ENCODE peak calls at places on chromosomes 13 and 19, in nine cellular contexts. C, N, B, H, K, E, G, J and R are unnamed samples.

GRCh38 chr13:87274209-87274819 is 396.9 kb upstream of the SLITRK5 start:
- DNase-seq in C (no peak), B (no peak), J (peak; percentile 60), G (no peak), K (no peak), E (peak; percentile 6), N (no peak), H (no peak), R (peak; percentile 9)

GRCh38 chr19:47699360-47699917 is 13.8 kb upstream of the EHD2 start:
- DNase-seq in N (no peak), J (peak; percentile 37), C (peak; percentile 26), B (peak; percentile 81), E (peak; percentile 58), G (peak; percentile 76), K (no peak), H (peak; percentile 52), R (peak; percentile 54)

GRCh38 chr13:79815041-79815440 is 334.1 kb downstream of the NDFIP2 start:
- DNase-seq in K (no peak), G (no peak), B (no peak), N (no peak), J (no peak), E (no peak), C (no peak), H (no peak), R (no peak)

GRCh38 chr19:44255705-44256411 is 3.8 kb upstream of the ZNF233 start:
- DNase-seq in E (no peak), C (no peak), B (no peak), K (no peak), H (no peak), N (no peak), J (no peak), G (no peak), R (no peak)

GRCh38 chr19:49362048-49362925 is at the start of gene TEAD2:
- DNase-seq in H (peak; percentile 84), J (peak; percentile 75), N (no peak), E (no peak), K (no peak), B (peak; percentile 24), C (no peak), G (peak; percentile 86), R (peak; percentile 78)

GRCh38 chr13:91609353-91609752 is 210.9 kb downstream of the GPC5 start:
- DNase-seq in B (no peak), E (no peak), H (no peak), J (no peak), G (no peak), K (no peak), C (no peak), N (no peak), R (peak; percentile 43)

GRCh38 chr19:55605637-55606470 is at the start of gene ZNF865:
- DNase-seq in E (peak; percentile 57), K (peak; percentile 61), H (peak; percentile 71), G (peak; percentile 82), J (no peak), N (peak; percentile 53), B (peak; percentile 68), C (peak; percentile 54), R (peak; percentile 81)

GRCh38 chr19:33675501-33676124 is 53.9 kb downstream of the CHST8 start:
- DNase-seq in C (no peak), G (no peak), J (no peak), K (no peak), H (no peak), B (no peak), N (no peak), E (no peak), R (no peak)

GRCh38 chr13:69274231-69274630 is 833.4 kb upstream of the ATXN8OS start:
- DNase-seq in J (no peak), H (no peak), B (no peak), G (no peak), C (no peak), N (no peak), E (no peak), K (peak; percentile 4), R (no peak)

GRCh38 chr13:106786006-106786579 is 218.2 kb upstream of the ARGLU1 start:
- DNase-seq in C (no peak), E (no peak), B (no peak), N (no peak), H (no peak), J (no peak), G (no peak), K (no peak), R (no peak)

GRCh38 chr13:37618554-37618953 is 20.0 kb upstream of the POSTN start:
- DNase-seq in H (no peak), N (no peak), E (no peak), G (peak; percentile 36), C (no peak), B (no peak), J (no peak), K (no peak), R (no peak)

GRCh38 chr13:46544208-46544607 is 8.8 kb upstream of the LRCH1 start:
- DNase-seq in J (no peak), E (no peak), N (no peak), B (no peak), G (no peak), K (no peak), H (no peak), C (no peak), R (no peak)

GRCh38 chr19:30065680-30066606 is 123.9 kb downstream of the URI1 start:
- DNase-seq in G (no peak), H (no peak), E (no peak), C (no peak), N (no peak), K (no peak), J (no peak), B (no peak), R (no peak)

GRCh38 chr19:33826521-33826920 is 29.9 kb downstream of the KCTD15 start:
- DNase-seq in B (no peak), J (no peak), H (no peak), K (no peak), C (no peak), N (no peak), E (no peak), G (no peak), R (no peak)

GRCh38 chr19:50777830-50778303 is 7.6 kb downstream of the GPR32 start:
- DNase-seq in N (no peak), B (no peak), J (no peak), K (no peak), C (no peak), E (no peak), G (peak; percentile 48), H (no peak), R (no peak)

GRCh38 chr19:53945441-53945840 is 17.3 kb upstream of the CACNG8 start:
- DNase-seq in J (no peak), K (no peak), E (no peak), N (no peak), G (no peak), B (no peak), C (no peak), H (no peak), R (peak; percentile 47)

GRCh38 chr13:109706015-109706715 is 80.2 kb downstream of the IRS2 start:
- DNase-seq in J (no peak), G (no peak), N (no peak), H (no peak), B (no peak), K (no peak), C (no peak), E (no peak), R (no peak)

GRCh38 chr13:46858163-46858562 is 38.7 kb downstream of the HTR2A start:
- DNase-seq in H (no peak), B (no peak), E (no peak), C (no peak), G (no peak), J (no peak), K (no peak), N (no peak), R (no peak)

GRCh38 chr13:98846521-98846920 is 94.0 kb upstream of the SLC15A1 start:
- DNase-seq in C (no peak), G (no peak), E (no peak), H (no peak), B (no peak), N (no peak), J (no peak), K (no peak), R (no peak)

GRCh38 chr19:13849991-13850909 is 26.7 kb upstream of the NANOS3 start:
- DNase-seq in J (no peak), H (peak; percentile 89), K (no peak), B (no peak), N (no peak), G (peak; percentile 80), C (peak; percentile 75), E (peak; percentile 77), R (peak; percentile 87)

GRCh38 chr13:99585609-99586008 is 84.3 kb downstream of the TM9SF2 start:
- DNase-seq in C (no peak), E (no peak), N (no peak), K (no peak), G (peak; percentile 53), B (no peak), H (no peak), J (no peak), R (no peak)

GRCh38 chr19:48484247-48484893 is 15.2 kb downstream of the CYTH2 start:
- DNase-seq in K (no peak), G (no peak), C (no peak), J (no peak), E (no peak), B (no peak), H (no peak), N (no peak), R (no peak)

GRCh38 chr19:7260161-7260560 is 34.1 kb downstream of the INSR start:
- DNase-seq in B (no peak), K (no peak), E (no peak), N (no peak), C (no peak), G (no peak), H (no peak), J (no peak), R (no peak)

GRCh38 chr13:106471957-106472543 is 63.4 kb downstream of the EFNB2 start:
- DNase-seq in E (no peak), H (peak; percentile 64), J (peak; percentile 44), B (peak; percentile 35), G (peak; percentile 95), K (peak; percentile 60), C (no peak), N (no peak), R (peak; percentile 84)

GRCh38 chr19:16316506-16316882 is 8.1 kb upstream of the KLF2 start:
- DNase-seq in N (no peak), K (no peak), E (no peak), C (no peak), J (no peak), H (no peak), G (no peak), B (no peak), R (no peak)

GRCh38 chr13:75447493-75447892 is 34.5 kb downstream of the TBC1D4 start:
- DNase-seq in N (no peak), G (no peak), E (no peak), H (no peak), J (no peak), B (no peak), K (no peak), C (no peak), R (no peak)

GRCh38 chr13:47038196-47038595 is 141.3 kb upstream of the HTR2A start:
- DNase-seq in N (no peak), K (no peak), B (no peak), E (no peak), J (no peak), H (no peak), C (no peak), G (no peak), R (no peak)

GRCh38 chr13:32734511-32734910 is 148.3 kb downstream of the PDS5B start:
- DNase-seq in N (no peak), K (peak; percentile 37), C (no peak), E (no peak), B (no peak), H (no peak), J (no peak), G (no peak), R (peak; percentile 57)

GRCh38 chr13:29707876-29708543 is 112.5 kb upstream of the SLC7A1 start:
- DNase-seq in G (peak; percentile 84), E (peak; percentile 45), K (no peak), B (peak; percentile 33), C (peak; percentile 11), H (peak; percentile 35), N (no peak), J (peak; percentile 17), R (peak; percentile 53)

GRCh38 chr19:17479325-17479791 is 9.0 kb downstream of the SLC27A1 start:
- DNase-seq in G (peak; percentile 71), K (peak; percentile 53), B (no peak), J (no peak), N (no peak), E (no peak), C (no peak), H (no peak), R (peak; percentile 72)

GRCh38 chr13:97892717-97893116 is 60.8 kb upstream of the IPO5 start:
- DNase-seq in K (peak; percentile 33), G (peak; percentile 53), H (no peak), E (no peak), B (no peak), J (no peak), N (no peak), C (no peak), R (no peak)